ENCODE peak calls at places on chromosomes 4 and X, in eight cellular contexts. E is vagina, Q is cardiac fibroblast, M is AG04450, T is AG10803, J is BE2C, G is psoas muscle, U is lower leg skin. L is an unnamed sample.

GRCh38 chrX:69032601-69033000 is 132.7 kb downstream of the PJA1 start:
- DNase-seq in M (no peak), T (no peak), U (no peak), G (no peak), J (no peak), E (peak; percentile 76), Q (no peak), L (no peak)

GRCh38 chr4:83390965-83391364 is 56.3 kb upstream of the HPSE start:
- DNase-seq in U (no peak), M (no peak), Q (no peak), T (no peak), J (no peak), G (no peak), E (no peak), L (no peak)

GRCh38 chr4:77911842-77912450 is 49.3 kb downstream of the MRPL1 start:
- DNase-seq in G (no peak), Q (no peak), U (no peak), M (no peak), T (peak; percentile 37), J (no peak), E (no peak), L (peak; percentile 25)

GRCh38 chrX:102546818-102547493 is 30.4 kb upstream of the TMSB15A start:
- DNase-seq in T (no peak), E (no peak), M (no peak), G (no peak), U (no peak), Q (no peak), J (peak; percentile 40), L (no peak)

GRCh38 chr4:174401471-174402130 is 117.9 kb downstream of the CEP44 start:
- DNase-seq in M (no peak), J (no peak), G (no peak), Q (no peak), E (no peak), U (no peak), T (no peak), L (no peak)

GRCh38 chrX:2262679-2263055 is 238.1 kb downstream of the DHRSX start:
- DNase-seq in Q (no peak), J (no peak), G (no peak), U (no peak), E (no peak), M (no peak), T (no peak), L (no peak)

GRCh38 chrX:46722742-46723568 is 36.0 kb downstream of the SLC9A7 start:
- DNase-seq in T (peak; percentile 26), E (no peak), G (no peak), J (no peak), Q (peak; percentile 54), M (no peak), U (no peak), L (no peak)

GRCh38 chr4:188002346-188002745 is 6.8 kb downstream of the ZFP42 start:
- DNase-seq in Q (no peak), T (no peak), M (no peak), G (no peak), J (no peak), U (no peak), E (no peak), L (no peak)

GRCh38 chrX:44314855-44315254 is 28.6 kb downstream of the EFHC2 start:
- DNase-seq in M (no peak), Q (no peak), J (no peak), T (no peak), U (no peak), E (no peak), G (no peak), L (no peak)

GRCh38 chr4:130238121-130238520 is 1142.2 kb downstream of the C4orf33 start:
- DNase-seq in E (no peak), Q (peak; percentile 53), U (no peak), M (no peak), J (no peak), T (no peak), G (no peak), L (peak; percentile 43)

GRCh38 chr4:655735-656151 is 18.3 kb downstream of the ATP5ME start:
- DNase-seq in Q (no peak), G (peak; percentile 35), U (no peak), T (no peak), M (no peak), E (no peak), J (no peak), L (no peak)

GRCh38 chrX:44873415-44874270 is 655 bp downstream of the KDM6A start:
- DNase-seq in T (peak; percentile 42), U (peak; percentile 15), M (no peak), G (peak; percentile 83), E (no peak), J (peak; percentile 45), Q (peak; percentile 51), L (peak; percentile 75)

GRCh38 chr4:163367651-163368050 is 24.0 kb downstream of the NPY5R start:
- DNase-seq in J (no peak), G (no peak), E (no peak), T (no peak), M (no peak), U (no peak), Q (no peak), L (no peak)

GRCh38 chr4:7424553-7425111 is 10.1 kb downstream of the PSAPL1 start:
- DNase-seq in U (no peak), J (no peak), T (no peak), M (no peak), G (peak; percentile 23), E (no peak), Q (no peak), L (no peak)

GRCh38 chr4:7939377-7940108 is at the start of gene AFAP1:
- DNase-seq in U (peak; percentile 69), J (peak; percentile 96), T (peak; percentile 82), Q (peak; percentile 77), M (peak; percentile 47), E (no peak), G (peak; percentile 92), L (peak; percentile 83)

GRCh38 chr4:77172336-77172735 is 15.3 kb downstream of the CCNG2 start:
- DNase-seq in T (peak; percentile 96), M (peak; percentile 81), Q (peak; percentile 84), U (no peak), E (no peak), G (no peak), J (no peak), L (peak; percentile 87)

GRCh38 chr4:137495578-137495977 is 36.7 kb downstream of the PCDH18 start:
- DNase-seq in Q (no peak), T (no peak), M (no peak), G (no peak), U (no peak), J (no peak), E (no peak), L (no peak)

GRCh38 chr4:147409350-147409749 is 71.5 kb upstream of the EDNRA start:
- DNase-seq in J (no peak), U (no peak), Q (peak; percentile 85), G (no peak), E (no peak), T (peak; percentile 7), M (peak; percentile 43), L (no peak)

GRCh38 chrX:133674726-133675470 is 259.6 kb upstream of the GPC4 start:
- DNase-seq in J (no peak), Q (no peak), E (no peak), G (no peak), U (no peak), T (no peak), M (no peak), L (no peak)

GRCh38 chr4:3366893-3367775 is 74.3 kb downstream of the RGS12 start:
- DNase-seq in G (no peak), J (no peak), M (no peak), Q (no peak), E (peak; percentile 77), U (no peak), T (no peak), L (no peak)

GRCh38 chrX:9241427-9241826 is 207.5 kb upstream of the FAM9B start:
- DNase-seq in Q (no peak), M (no peak), U (no peak), T (no peak), E (no peak), G (no peak), J (no peak), L (no peak)

GRCh38 chr4:54090404-54090803 is 9.6 kb upstream of the GSX2 start:
- DNase-seq in Q (no peak), J (no peak), E (no peak), T (no peak), G (no peak), M (no peak), U (no peak), L (no peak)
- H3K4me3 ChIP-seq in Q (no peak overlapping the region), J (no peak overlapping the region), E (no peak overlapping the region), T (no peak overlapping the region), G (no peak overlapping the region), M (no peak overlapping the region), U (no peak overlapping the region), L (no peak overlapping the region)

GRCh38 chrX:3346436-3347329 is at the start of gene MXRA5:
- DNase-seq in G (no peak), J (no peak), E (no peak), M (no peak), T (peak; percentile 69), Q (peak; percentile 1), U (no peak), L (peak; percentile 61)
- H3K4me3 ChIP-seq in G (peak within 1 kb of the TSS; percentile 52), J (no peak within 1 kb of the TSS), E (peak within 1 kb of the TSS; percentile 51), M (peak within 1 kb of the TSS; percentile 58), T (peak within 1 kb of the TSS; percentile 74), Q (no peak within 1 kb of the TSS), U (no peak within 1 kb of the TSS), L (peak within 1 kb of the TSS; percentile 59)

GRCh38 chr4:164956766-164957643 is 20.5 kb downstream of the TRIM61 start:
- DNase-seq in G (peak; percentile 81), J (peak; percentile 89), T (peak; percentile 71), M (no peak), Q (peak; percentile 53), E (no peak), U (peak; percentile 36), L (peak; percentile 75)
- H3K4me3 ChIP-seq in G (peak overlapping the region; percentile 81), J (peak overlapping the region; percentile 86), T (peak overlapping the region; percentile 85), M (peak overlapping the region; percentile 76), Q (peak overlapping the region; percentile 70), E (peak overlapping the region; percentile 71), U (peak overlapping the region; percentile 40), L (peak overlapping the region; percentile 68)

DNA sequence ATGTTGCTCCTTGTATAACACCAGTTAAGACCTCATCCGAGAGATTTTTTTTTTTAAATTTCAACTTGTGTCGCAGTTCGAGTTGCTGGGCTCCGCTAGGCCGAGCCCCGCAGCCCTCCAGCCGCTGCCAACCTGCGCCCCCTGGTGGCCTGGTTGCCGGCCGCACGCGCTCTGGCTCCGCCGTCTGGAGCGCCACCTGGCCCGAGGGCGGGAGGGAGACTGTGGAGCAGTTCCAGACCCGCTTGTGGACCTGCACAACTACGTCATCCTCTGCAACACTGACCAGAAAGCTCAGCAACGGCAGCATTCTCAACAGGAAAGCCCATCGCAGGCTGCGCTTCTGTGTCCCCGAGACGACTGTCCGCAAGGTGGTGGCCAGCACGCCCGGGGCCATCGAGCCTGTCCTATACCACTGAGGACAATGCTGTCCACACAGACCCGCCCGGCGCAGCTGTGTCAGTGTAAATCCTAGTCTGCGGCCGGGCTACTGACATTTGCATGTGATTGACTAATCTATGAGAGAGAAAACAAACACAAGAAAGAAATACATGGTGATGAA is 39.1 kb downstream of the ARL9 start:
- DNase-seq in G (peak; percentile 89), J (peak; percentile 94), U (peak; percentile 48), E (peak; percentile 90), Q (peak; percentile 77), T (peak; percentile 61), M (peak; percentile 63), L (peak; percentile 84)
- H3K4me3 ChIP-seq in G (peak overlapping the region; percentile 59), J (peak overlapping the region; percentile 62), U (no peak overlapping the region), E (peak overlapping the region; percentile 49), Q (peak overlapping the region; percentile 45), T (peak overlapping the region; percentile 53), M (peak overlapping the region; percentile 58), L (peak overlapping the region; percentile 33)

L was measured in astrocyte of the spinal cord.